ENCODE peak calls at places on chromosomes 2 and 18, in five cellular contexts. G, R, I, C and O are unnamed samples.

GRCh38 chr2:159677654-159678053 is 34.7 kb upstream of the MARCHF7 start:
- DNase-seq in G (no peak), I (no peak), C (no peak), R (peak), O (no peak)

GRCh38 chr2:1117569-1117968 is 166.9 kb downstream of the SNTG2 start:
- DNase-seq in C (no peak), G (no peak), I (no peak), R (no peak), O (no peak)

GRCh38 chr2:216033403-216033802 is 20.1 kb upstream of the MREG start:
- DNase-seq in G (no peak), C (no peak), R (no peak), I (no peak), O (no peak)

GRCh38 chr18:79526468-79527460 is 131.0 kb downstream of the NFATC1 start:
- DNase-seq in C (no peak), I (no peak), R (no peak), G (no peak), O (no peak)

GRCh38 chr18:9413586-9413985 is 61.7 kb upstream of the RALBP1 start:
- DNase-seq in I (no peak), G (no peak), C (no peak), R (peak), O (peak)

GRCh38 chr2:120400546-120400945 is 54.6 kb downstream of the INHBB start:
- DNase-seq in R (no peak), G (no peak), I (no peak), C (no peak), O (no peak)

GRCh38 chr18:3710712-3711269 is 260.8 kb downstream of the TGIF1 start:
- DNase-seq in G (no peak), R (no peak), C (peak), I (peak), O (peak)

GRCh38 chr2:188773075-188773474 is 201.1 kb upstream of the COL3A1 start:
- DNase-seq in C (no peak), I (no peak), G (no peak), R (peak), O (peak)

GRCh38 chr2:36484454-36484853 is 113.5 kb downstream of the FEZ2 start:
- DNase-seq in G (no peak), I (no peak), R (no peak), C (no peak), O (no peak)

GRCh38 chr2:240214790-240215675 is 74.6 kb upstream of the OTOS start:
- DNase-seq in G (no peak), I (no peak), R (no peak), C (no peak), O (no peak)

GRCh38 chr2:179264238-179265081 is at the start of gene SESTD1:
- DNase-seq in C (peak), R (peak), I (peak), G (peak), O (peak)

GRCh38 chr2:129769402-129769991 is 210.0 kb upstream of the RAB6C start:
- DNase-seq in I (no peak), R (no peak), G (no peak), C (no peak), O (no peak)

GRCh38 chr18:38751897-38752296 is 1186.3 kb upstream of the CELF4 start:
- DNase-seq in C (no peak), R (no peak), I (no peak), G (no peak), O (no peak)

GRCh38 chr2:127179756-127180155 is 40.3 kb downstream of the CYP27C1 start:
- DNase-seq in G (peak), R (peak), C (no peak), I (no peak), O (peak)

GRCh38 chr2:70596293-70596692 is 42.7 kb upstream of the TGFA start:
- DNase-seq in I (no peak), R (peak), C (no peak), G (no peak), O (no peak)

GRCh38 chr2:168974370-168974769 is 56.8 kb downstream of the ABCB11 start:
- DNase-seq in R (no peak), I (no peak), G (no peak), C (no peak), O (no peak)

GRCh38 chr2:95264626-95265025 is 9.6 kb upstream of the PROM2 start:
- DNase-seq in G (no peak), C (no peak), I (no peak), R (no peak), O (peak)

GRCh38 chr18:8229786-8230185 is 379.5 kb upstream of the RAB12 start:
- DNase-seq in R (no peak), C (no peak), I (no peak), G (no peak), O (peak)

GRCh38 chr2:17104454-17104853 is 413.8 kb downstream of the RAD51AP2 start:
- DNase-seq in I (no peak), G (no peak), R (peak), C (no peak), O (peak)

GRCh38 chr2:127640082-127641072 is 5.6 kb upstream of the GPR17 start:
- DNase-seq in C (no peak), R (no peak), I (no peak), G (no peak), O (no peak)

GRCh38 chr18:78939105-78939504 is 40.5 kb upstream of the SALL3 start:
- DNase-seq in R (no peak), I (no peak), G (no peak), C (no peak), O (no peak)

GRCh38 chr2:1538663-1539062 is 125.4 kb downstream of the TPO start:
- DNase-seq in G (no peak), R (peak), C (peak), I (no peak), O (peak)

GRCh38 chr18:78641689-78642231 is 337.9 kb upstream of the SALL3 start:
- DNase-seq in I (no peak), C (no peak), G (no peak), R (no peak), O (no peak)

GRCh38 chr2:37343537-37344434 is 644 bp upstream of the QPCT start:
- DNase-seq in C (peak), G (no peak), R (peak), I (no peak), O (peak)

GRCh38 chr2:42234056-42234455 is 64.9 kb downstream of the EML4 start:
- DNase-seq in C (no peak), R (no peak), G (no peak), I (no peak), O (no peak)

GRCh38 chr18:73544618-73545017 is 603.0 kb downstream of the FBXO15 start:
- DNase-seq in R (no peak), C (no peak), I (no peak), G (no peak), O (no peak)

GRCh38 chr18:46182633-46183401 is 78.6 kb downstream of the HAUS1 start:
- DNase-seq in I (no peak), G (no peak), R (no peak), C (no peak), O (no peak)
- H3K4me3 ChIP-seq in I (no peak), G (no peak), R (no peak), C (no peak), O (no peak)

GRCh38 chr2:44902767-44903166 is 38.7 kb upstream of the SIX3 start:
- DNase-seq in G (no peak), R (no peak), C (no peak), I (no peak), O (no peak)

GRCh38 chr2:44895061-44895460 is 46.4 kb upstream of the SIX3 start:
- DNase-seq in C (no peak), G (no peak), I (no peak), R (peak), O (peak)

GRCh38 chr2:44902178-44902577 is 39.3 kb upstream of the SIX3 start:
- DNase-seq in I (no peak), C (no peak), R (no peak), G (no peak), O (no peak)

GRCh38 chr2:44894058-44894457 is 47.4 kb upstream of the SIX3 start:
- DNase-seq in R (no peak), C (no peak), G (no peak), I (no peak), O (no peak)

DNA sequence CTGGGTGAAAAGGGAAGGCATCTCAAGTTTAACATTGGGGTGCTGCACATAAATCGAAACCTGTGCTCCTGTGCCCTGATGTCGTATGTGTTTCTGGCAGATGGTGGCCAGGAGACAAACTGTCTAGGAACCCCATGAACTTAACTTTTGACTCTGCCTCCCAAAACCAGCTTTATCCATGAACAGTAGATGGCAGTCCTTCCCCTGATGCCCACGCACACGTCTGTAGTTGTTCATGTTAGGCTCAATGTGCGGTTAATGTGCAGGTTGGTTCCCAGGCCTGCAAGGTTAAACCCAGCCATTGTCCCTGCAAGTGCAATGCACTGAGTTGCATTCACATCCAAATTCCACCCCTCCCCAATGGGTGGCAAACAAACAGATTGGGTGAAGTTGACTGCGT is 44.1 kb upstream of the SIX3 start:
- DNase-seq in C (no peak), I (no peak), G (no peak), R (no peak), O (no peak)
- TF ChIP-seq CTCF in C (peak), I (no peak), G (no peak), R (no peak), O (no peak)

DNA sequence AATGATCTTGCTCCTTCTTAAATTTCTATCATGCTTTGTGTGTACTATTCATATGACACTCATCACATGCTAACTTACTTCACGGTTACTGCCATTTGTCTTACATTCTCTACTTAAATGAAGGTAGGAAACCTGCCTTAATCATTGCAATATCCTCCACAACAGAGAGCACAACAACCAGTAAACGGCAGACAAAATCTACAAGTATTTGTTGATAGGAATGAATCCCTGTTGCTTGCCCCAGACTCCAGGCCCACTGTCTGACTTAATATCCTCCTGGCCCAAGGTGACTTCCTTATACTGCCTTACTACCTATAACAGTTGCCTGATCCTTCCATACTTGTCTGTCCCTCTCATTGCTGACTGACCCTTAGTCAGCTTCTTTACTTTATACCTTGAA is 3.5 kb downstream of the PPP3R1 start:
- DNase-seq in G (no peak), R (no peak), C (no peak), I (no peak), O (no peak)
- H3K4me3 ChIP-seq in G (no peak), R (no peak), C (no peak), I (no peak), O (no peak)

DNA sequence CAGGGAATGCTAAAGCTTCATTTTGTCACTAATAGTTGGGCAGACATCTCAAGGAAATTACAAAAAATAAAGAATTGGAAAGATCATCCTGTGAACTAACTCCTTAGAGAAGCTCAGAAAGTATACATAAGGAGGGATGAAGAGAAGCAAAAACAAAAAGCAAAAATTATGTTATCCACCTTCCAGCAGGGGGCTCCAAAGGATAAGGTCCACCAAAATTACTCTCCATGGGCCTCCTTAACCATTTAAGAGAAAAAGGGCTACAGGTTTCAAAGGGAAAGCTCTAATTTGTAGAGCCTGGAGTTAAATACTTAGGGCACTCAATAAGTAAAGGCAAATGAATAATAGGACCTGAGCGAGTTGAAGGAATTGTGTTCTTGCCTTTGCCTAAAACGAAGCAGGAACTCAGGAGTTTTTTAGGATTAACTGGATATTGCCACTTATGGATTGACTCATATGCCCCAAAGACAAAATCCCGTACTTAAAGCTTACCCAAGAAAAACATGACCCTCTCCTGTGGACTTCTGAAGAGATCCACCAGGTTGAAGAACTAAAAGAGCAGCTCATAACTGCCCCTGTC is 1167.9 kb downstream of the DSC3 start:
- DNase-seq in I (no peak), G (no peak), R (peak), C (no peak), O (no peak)
- TF ChIP-seq CTCF in I (no peak), G (no peak), R (peak), C (peak), O (peak)

DNA sequence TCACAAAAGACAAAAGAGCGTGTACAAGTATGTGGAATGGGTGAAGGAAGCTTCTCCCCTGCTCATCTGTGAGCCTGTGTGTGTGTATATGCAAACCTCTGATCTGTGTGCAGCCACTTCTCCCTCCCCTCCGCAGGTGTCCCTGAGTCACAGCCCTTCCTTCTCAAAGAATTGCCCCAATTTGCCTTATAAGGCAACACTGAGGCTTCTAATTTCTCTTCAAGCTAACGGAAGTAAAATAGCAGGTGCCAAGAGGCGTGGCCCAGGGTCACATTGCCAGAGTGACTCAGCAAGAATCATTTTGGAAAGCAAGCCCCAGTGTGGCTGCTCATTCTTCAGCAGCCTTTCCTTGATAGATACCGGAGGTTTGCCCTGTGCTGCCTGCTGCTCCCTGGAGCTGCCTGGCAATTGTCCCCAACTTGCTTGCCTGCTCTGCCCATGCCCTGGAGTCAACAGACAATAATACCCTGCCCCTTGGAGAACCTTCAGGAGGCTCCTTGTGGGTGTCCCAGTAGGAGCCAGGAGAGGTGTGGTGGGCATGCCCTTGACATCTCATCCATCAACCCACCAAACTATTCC is 37.3 kb upstream of the BMP10 start:
- DNase-seq in I (peak), G (peak), C (peak), R (peak), O (peak)
- H3K4me3 ChIP-seq in I (no peak), G (no peak), C (no peak), R (no peak), O (no peak)

GRCh38 chr2:205770557-205770956 is 88.3 kb downstream of the NRP2 start:
- DNase-seq in C (no peak), G (no peak), I (no peak), R (no peak), O (no peak)
- TF ChIP-seq CTCF in C (no peak), G (no peak), I (no peak), R (no peak), O (no peak)

DNA sequence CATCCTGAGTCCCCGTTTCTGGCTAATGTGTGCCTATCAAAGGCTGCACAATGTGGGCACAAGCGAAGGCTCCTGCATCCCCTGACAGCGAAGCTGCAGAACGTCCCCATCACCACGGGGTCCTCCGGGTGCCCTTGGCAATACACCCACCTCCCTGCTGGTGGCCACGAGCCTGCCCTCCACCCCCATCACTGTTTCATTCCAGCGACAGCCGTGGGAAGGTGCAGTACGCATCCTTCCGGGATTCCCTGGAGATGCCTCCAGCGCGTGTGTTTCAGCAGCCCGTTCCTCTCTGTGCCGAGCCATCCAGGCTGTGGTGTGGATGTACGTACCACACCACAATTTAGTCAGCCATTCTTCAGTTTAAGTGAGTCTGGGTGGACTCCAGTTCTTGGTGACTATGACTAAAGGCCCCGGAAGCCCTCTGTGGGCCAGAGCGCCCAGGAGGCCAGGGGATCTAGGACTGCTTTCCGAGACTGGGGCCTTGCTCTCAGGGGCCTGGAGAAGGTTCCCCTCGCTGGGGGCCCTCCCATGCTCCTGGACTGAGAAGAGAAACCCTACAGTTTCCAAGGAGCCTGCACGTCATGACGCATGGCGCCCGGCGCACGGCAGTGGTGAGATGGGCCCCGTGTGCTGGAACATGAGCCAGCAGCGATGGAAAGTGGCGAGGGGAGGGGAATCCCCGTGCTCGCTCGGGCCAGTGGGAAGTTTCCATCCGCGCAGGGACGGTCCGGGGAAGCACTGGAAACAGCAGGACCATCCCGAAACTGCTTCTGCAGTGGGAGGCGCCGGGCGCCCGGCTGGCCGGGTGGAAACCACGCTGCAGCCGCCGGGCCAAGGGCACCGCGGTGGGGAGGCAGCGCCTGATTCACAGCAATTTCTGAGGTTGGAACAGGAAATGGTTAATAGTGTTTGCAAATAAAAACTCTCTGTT is 4.6 kb upstream of the PDCD1 start:
- DNase-seq in I (no peak), R (peak), G (no peak), C (no peak), O (peak)
- H3K4me3 ChIP-seq in I (no peak), R (no peak), G (peak), C (no peak), O (no peak)